ENCODE peak calls at places on chromosomes 5 and 9, in eight cellular contexts. S, E, G, Q, U, X, N and W are unnamed samples.
A peak's percentile ranks its signal among the peaks of the same experiment; 100 is the strongest.

GRCh38 chr5:82591021-82591515 is 312.9 kb upstream of the RPS23 start:
- DNase-seq in N (peak; percentile 64), S (no peak), G (no peak), E (no peak), X (no peak), Q (no peak), U (no peak), W (no peak)

GRCh38 chr5:5781335-5781734 is 358.9 kb downstream of the ICE1 start:
- DNase-seq in Q (no peak), N (no peak), G (no peak), X (no peak), U (no peak), S (no peak), E (no peak), W (no peak)

GRCh38 chr9:112541690-112542089 is 55.1 kb downstream of the KIAA1958 start:
- DNase-seq in G (peak; percentile 12), U (no peak), X (no peak), S (no peak), N (no peak), Q (no peak), E (no peak), W (no peak)

GRCh38 chr5:6788956-6789649 is 75.9 kb downstream of the TENT4A start:
- DNase-seq in X (no peak), S (no peak), G (no peak), E (no peak), Q (no peak), U (no peak), N (no peak), W (peak; percentile 59)

GRCh38 chr5:96930058-96930457 is 5.8 kb upstream of the LNPEP start:
- DNase-seq in G (no peak), X (no peak), S (no peak), E (no peak), U (no peak), N (no peak), Q (no peak), W (no peak)

GRCh38 chr9:17137576-17137975 is 2.7 kb downstream of the CNTLN start:
- DNase-seq in X (no peak), U (no peak), N (no peak), E (no peak), G (no peak), Q (no peak), S (no peak), W (no peak)

GRCh38 chr5:52134013-52134650 is 653.6 kb upstream of the ITGA1 start:
- DNase-seq in G (no peak), Q (no peak), E (no peak), S (no peak), N (no peak), U (no peak), X (no peak), W (peak; percentile 59)

GRCh38 chr9:71928376-71928775 is 16.9 kb downstream of the C9orf85 start:
- DNase-seq in N (no peak), G (no peak), S (no peak), Q (no peak), U (no peak), X (no peak), E (no peak), W (no peak)

GRCh38 chr5:132797651-132798050 is 15.5 kb upstream of the SOWAHA start:
- DNase-seq in X (no peak), U (no peak), G (no peak), S (no peak), E (no peak), Q (no peak), N (no peak), W (no peak)

GRCh38 chr5:72248352-72249032 is 71.5 kb downstream of the MRPS27 start:
- DNase-seq in S (peak; percentile 71), N (peak; percentile 27), Q (no peak), X (peak; percentile 14), G (peak; percentile 74), E (no peak), U (no peak), W (peak; percentile 97)

GRCh38 chr9:117412841-117413240 is 2.0 kb downstream of the ASTN2 start:
- DNase-seq in E (no peak), Q (no peak), S (no peak), N (peak; percentile 42), X (no peak), U (peak; percentile 65), G (peak; percentile 14), W (no peak)

GRCh38 chr9:5790923-5791322 is 42.0 kb downstream of the ERMP1 start:
- DNase-seq in S (no peak), G (no peak), E (no peak), N (no peak), U (no peak), Q (no peak), X (no peak), W (no peak)

GRCh38 chr9:137745541-137745991 is 126.8 kb downstream of the EHMT1 start:
- DNase-seq in S (peak; percentile 19), Q (no peak), E (peak; percentile 15), N (no peak), X (peak; percentile 63), G (peak; percentile 40), U (no peak), W (no peak)

GRCh38 chr9:107819772-107820171 is 330.2 kb upstream of the KLF4 start:
- DNase-seq in G (peak; percentile 7), Q (peak; percentile 43), X (peak; percentile 53), N (no peak), E (no peak), U (peak; percentile 68), S (no peak), W (no peak)

GRCh38 chr5:6766558-6767191 is 53.4 kb downstream of the TENT4A start:
- DNase-seq in U (peak; percentile 86), X (peak; percentile 91), E (no peak), Q (peak; percentile 94), S (peak; percentile 77), G (peak; percentile 88), N (no peak), W (peak; percentile 77)

GRCh38 chr9:21965401-21965951 is 28.7 kb downstream of the CDKN2A start:
- DNase-seq in G (no peak), Q (peak; percentile 67), N (peak; percentile 84), E (peak; percentile 45), U (peak; percentile 77), S (no peak), X (peak; percentile 70), W (peak; percentile 68)

GRCh38 chr5:79691007-79691406 is 1.4 kb downstream of the CMYA5 start:
- DNase-seq in Q (no peak), G (no peak), S (no peak), E (no peak), N (no peak), U (no peak), X (no peak), W (no peak)

GRCh38 chr9:126388964-126389363 is 62.3 kb downstream of the MVB12B start:
- DNase-seq in U (no peak), S (no peak), Q (no peak), N (no peak), E (no peak), X (no peak), G (no peak), W (no peak)

GRCh38 chr9:126386814-126387213 is 60.2 kb downstream of the MVB12B start:
- DNase-seq in E (no peak), X (no peak), G (peak; percentile 38), N (no peak), Q (peak; percentile 38), S (no peak), U (no peak), W (peak; percentile 79)

GRCh38 chr9:126384926-126385325 is 58.3 kb downstream of the MVB12B start:
- DNase-seq in Q (no peak), S (no peak), X (no peak), E (no peak), G (no peak), N (no peak), U (no peak), W (no peak)

GRCh38 chr9:126383395-126384104 is 56.9 kb downstream of the MVB12B start:
- DNase-seq in E (no peak), N (no peak), G (no peak), Q (no peak), X (peak; percentile 6), U (no peak), S (no peak), W (no peak)

DNA sequence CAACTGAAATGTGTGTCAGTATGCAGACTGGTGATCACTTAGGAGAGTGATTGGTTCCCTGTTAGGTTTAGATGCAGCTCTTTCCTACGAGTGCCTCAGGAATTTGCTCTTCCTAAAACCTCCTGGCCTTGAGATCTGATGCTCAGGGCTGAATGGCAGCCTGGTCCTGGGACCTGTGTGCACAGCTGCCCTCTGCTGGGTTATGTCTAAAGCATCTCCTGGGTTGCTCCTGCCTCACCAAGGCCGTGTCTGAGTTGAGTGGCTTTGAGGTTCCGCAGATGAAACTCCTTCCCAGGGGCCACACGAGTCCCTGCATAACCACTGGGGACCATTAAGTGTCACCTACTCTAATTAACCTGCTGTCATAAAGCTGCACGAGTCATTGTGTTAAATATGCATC is 59.5 kb downstream of the MVB12B start:
- DNase-seq in E (peak; percentile 37), N (peak; percentile 58), U (no peak), S (no peak), Q (no peak), G (no peak), X (peak; percentile 56), W (peak; percentile 49)
- TF ChIP-seq CTCF in E (peak; percentile 70), N (peak; percentile 39), U (peak; percentile 30), S (peak; percentile 32), Q (no peak), G (no peak), X (no peak), W (peak; percentile 23)

GRCh38 chr5:167699434-167699833 is 592.0 kb upstream of the WWC1 start:
- DNase-seq in Q (no peak), N (peak; percentile 91), U (no peak), X (no peak), G (peak; percentile 10), E (no peak), S (peak; percentile 97), W (peak; percentile 27)
- TF ChIP-seq POLR2AphosphoS5 in Q (no peak), N (no peak), U (no peak), X (no peak), G (no peak), E (no peak), S (peak; percentile 31), W (no peak)

GRCh38 chr5:158676642-158677489 is 422.9 kb downstream of the EBF1 start:
- DNase-seq in S (no peak), X (peak; percentile 11), Q (no peak), E (no peak), U (no peak), G (no peak), N (peak; percentile 80), W (no peak)
- TF ChIP-seq CTCF in S (no peak), X (no peak), Q (no peak), E (no peak), U (no peak), G (no peak), N (peak; percentile 71), W (no peak)

GRCh38 chr9:121485618-121486531 is 13.8 kb downstream of the GGTA1 start:
- DNase-seq in Q (no peak), E (no peak), U (no peak), S (no peak), G (no peak), N (no peak), X (no peak), W (no peak)
- TF ChIP-seq POLR2AphosphoS5 in Q (no peak), E (no peak), U (no peak), S (no peak), G (no peak), N (no peak), X (no peak), W (no peak)